ENCODE peak calls at places on chromosomes 2 and 18, in eight cellular contexts. Q is fibroblast of villous mesenchyme, D is mesothelial cell of epicardium, J is foreskin fibroblast, A is AG04450, I is endothelial cell of umbilical vein, M is WERI-Rb-1, F is stomach. R is an unnamed sample.

GRCh38 chr2:59413751-59414570 is 1139.5 kb downstream of the BCL11A start:
- DNase-seq in A (no peak), J (no peak), M (no peak), Q (no peak), D (no peak), F (no peak), I (no peak), R (no peak)

GRCh38 chr2:83844490-83844889 is 614.6 kb downstream of the SUCLG1 start:
- DNase-seq in F (no peak), I (no peak), J (no peak), D (no peak), Q (no peak), M (no peak), A (no peak), R (no peak)

GRCh38 chr2:120957905-120958304 is 222.2 kb downstream of the GLI2 start:
- DNase-seq in F (peak), Q (no peak), D (no peak), A (no peak), M (no peak), J (no peak), I (no peak), R (no peak)

GRCh38 chr2:187541086-187542085 is 12.8 kb downstream of the TFPI start:
- DNase-seq in D (no peak), Q (peak), A (peak), J (peak), I (peak), F (no peak), M (no peak), R (no peak)

GRCh38 chr2:203340791-203341487 is 12.7 kb downstream of the ABI2 start:
- DNase-seq in Q (peak), A (no peak), D (no peak), J (peak), F (no peak), I (peak), M (no peak), R (no peak)

GRCh38 chr2:206062724-206063123 is 23.2 kb downstream of the INO80D start:
- DNase-seq in J (no peak), I (no peak), F (no peak), D (no peak), A (no peak), M (no peak), Q (no peak), R (no peak)

GRCh38 chr2:98615481-98615880 is 7.1 kb downstream of the UNC50 start:
- DNase-seq in F (no peak), D (no peak), J (no peak), I (no peak), Q (no peak), M (no peak), A (no peak), R (no peak)

GRCh38 chr18:34789768-34790344 is 79.8 kb downstream of the DTNA start:
- DNase-seq in I (no peak), D (no peak), A (no peak), M (no peak), Q (no peak), F (no peak), J (peak), R (no peak)

GRCh38 chr2:106886916-106887758 is 1.2 kb upstream of the ST6GAL2 start:
- DNase-seq in M (no peak), D (peak), Q (peak), A (no peak), F (peak), J (peak), I (no peak), R (no peak)

GRCh38 chr18:48723016-48723415 is 184.2 kb downstream of the CTIF start:
- DNase-seq in A (no peak), F (no peak), J (no peak), Q (no peak), M (no peak), I (no peak), D (no peak), R (no peak)

GRCh38 chr2:205627085-205627484 is 55.2 kb upstream of the NRP2 start:
- DNase-seq in Q (no peak), I (no peak), J (no peak), A (no peak), D (no peak), F (no peak), M (no peak), R (no peak)

GRCh38 chr2:28350791-28351285 is 41.8 kb upstream of the FOSL2 start:
- DNase-seq in M (no peak), J (no peak), D (no peak), A (no peak), Q (no peak), I (no peak), F (no peak), R (no peak)

GRCh38 chr2:133421516-133422324 is 146.5 kb downstream of the NCKAP5 start:
- DNase-seq in I (no peak), A (peak), J (no peak), M (peak), D (no peak), Q (no peak), F (no peak), R (no peak)

GRCh38 chr2:43193996-43194869 is 32.2 kb downstream of the ZFP36L2 start:
- DNase-seq in J (no peak), A (no peak), D (no peak), M (peak), Q (no peak), F (peak), I (no peak), R (no peak)

GRCh38 chr2:17658251-17658843 is 95.3 kb downstream of the SMC6 start:
- DNase-seq in D (no peak), M (no peak), F (no peak), A (no peak), J (peak), I (no peak), Q (peak), R (no peak)

GRCh38 chr2:140861666-140862065 is 1269.2 kb downstream of the LRP1B start:
- DNase-seq in F (no peak), J (no peak), D (no peak), M (no peak), I (no peak), Q (no peak), A (no peak), R (no peak)

GRCh38 chr2:41598161-41598894 is 449.5 kb upstream of the PKDCC start:
- DNase-seq in I (peak), Q (peak), J (peak), A (no peak), D (no peak), F (no peak), M (no peak), R (no peak)

GRCh38 chr2:168538133-168538532 is 82.1 kb downstream of the CERS6 start:
- DNase-seq in Q (no peak), I (no peak), D (no peak), F (no peak), M (no peak), J (no peak), A (no peak), R (no peak)

GRCh38 chr18:10805587-10806088 is 279.8 kb downstream of the NAPG start:
- DNase-seq in F (no peak), I (no peak), D (no peak), A (no peak), J (no peak), M (no peak), Q (no peak), R (no peak)

GRCh38 chr2:42010743-42011298 is 37.0 kb upstream of the PKDCC start:
- DNase-seq in F (no peak), D (no peak), M (no peak), A (peak), Q (peak), J (peak), I (no peak), R (no peak)

GRCh38 chr2:207064128-207064694 is 101.5 kb downstream of the KLF7 start:
- DNase-seq in Q (no peak), J (no peak), F (no peak), I (peak), M (no peak), A (no peak), D (no peak), R (no peak)

GRCh38 chr2:89833780-89834117 is 1142.3 kb downstream of the RPIA start:
- DNase-seq in I (peak), F (no peak), M (no peak), J (peak), D (no peak), A (no peak), Q (peak), R (no peak)

DNA sequence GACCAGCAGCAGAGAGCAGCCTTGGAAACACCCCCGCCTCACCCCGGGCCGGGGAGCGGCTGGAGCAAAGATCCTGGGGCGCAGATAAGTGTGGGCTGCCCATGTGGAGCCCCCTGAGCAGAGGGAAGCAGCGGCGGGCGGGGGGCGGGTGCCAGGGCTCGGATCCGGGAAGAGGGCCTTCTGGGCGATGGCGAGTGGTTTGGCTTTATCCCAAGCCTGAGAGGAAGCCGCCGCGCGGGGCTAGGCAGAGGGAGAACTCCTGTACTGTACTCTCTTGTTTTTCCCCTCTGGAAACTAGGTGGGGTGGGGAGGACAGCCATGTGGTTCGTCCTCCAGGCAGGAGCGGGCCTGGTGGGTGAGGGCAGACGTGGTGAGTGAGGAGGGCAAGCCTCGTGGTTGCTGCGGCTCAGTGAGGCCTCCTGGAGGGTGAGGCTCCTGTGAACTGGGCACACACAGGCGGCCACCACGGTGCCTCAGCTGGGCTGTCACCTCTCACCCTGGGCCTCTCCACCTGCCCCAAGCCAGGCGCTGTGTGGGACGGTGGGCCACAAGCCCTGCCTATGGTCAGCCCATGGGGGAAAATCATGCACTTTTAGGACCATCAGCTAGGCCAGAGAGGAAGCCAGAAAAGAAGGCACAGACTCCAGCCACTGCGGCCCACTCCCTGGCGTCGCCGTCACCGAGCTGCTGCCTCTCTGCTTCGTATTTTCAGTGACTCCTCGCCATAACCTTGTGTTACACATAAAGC is 28.3 kb upstream of the HS6ST1 start:
- DNase-seq in F (no peak), M (no peak), D (no peak), J (no peak), Q (no peak), I (no peak), A (no peak), R (no peak)
- TF ChIP-seq CTCF in F (no peak), M (no peak), D (no peak), J (no peak), Q (no peak), I (no peak), A (no peak), R (no peak)

GRCh38 chr2:238713234-238713832 is 134.6 kb upstream of the TWIST2 start:
- DNase-seq in Q (no peak), J (no peak), D (no peak), F (no peak), I (no peak), A (no peak), M (no peak), R (no peak)

GRCh38 chr2:238716171-238716570 is 131.7 kb upstream of the TWIST2 start:
- DNase-seq in J (no peak), A (no peak), F (no peak), Q (no peak), M (no peak), I (no peak), D (no peak), R (no peak)

GRCh38 chr2:238712011-238712410 is 135.9 kb upstream of the TWIST2 start:
- DNase-seq in J (no peak), D (no peak), Q (no peak), I (no peak), M (no peak), A (no peak), F (no peak), R (no peak)

GRCh38 chr2:238716585-238716984 is 131.3 kb upstream of the TWIST2 start:
- DNase-seq in M (no peak), J (no peak), D (no peak), I (no peak), F (no peak), Q (no peak), A (no peak), R (no peak)

DNA sequence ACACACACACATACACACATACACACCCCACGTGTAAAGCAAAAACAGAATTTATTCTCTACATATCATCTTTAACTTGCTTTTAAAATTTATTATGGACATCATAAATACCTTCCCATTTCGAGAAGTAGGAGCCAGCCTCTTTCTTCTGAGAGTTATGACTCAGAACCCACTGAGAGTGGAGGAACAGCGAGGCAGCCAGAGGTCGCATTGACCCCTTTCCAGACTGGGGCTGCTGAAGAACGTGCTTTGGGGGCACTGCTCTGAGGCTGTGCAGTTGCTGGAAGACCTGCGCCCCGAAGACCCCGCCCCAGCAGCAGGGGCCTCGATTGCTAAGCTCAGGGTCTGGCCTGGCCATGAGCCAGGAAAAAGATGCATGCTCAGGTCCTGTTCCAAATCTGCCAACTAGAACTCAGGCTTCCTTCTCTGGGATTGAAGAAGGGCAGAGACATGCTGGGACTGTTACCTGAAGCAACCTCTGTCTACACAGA is 133.8 kb upstream of the TWIST2 start:
- DNase-seq in Q (peak), I (no peak), M (no peak), J (peak), A (no peak), F (no peak), D (no peak), R (no peak)
- TF ChIP-seq CTCF in Q (no peak), I (no peak), M (no peak), J (no peak), A (no peak), F (no peak), D (no peak), R (no peak)

DNA sequence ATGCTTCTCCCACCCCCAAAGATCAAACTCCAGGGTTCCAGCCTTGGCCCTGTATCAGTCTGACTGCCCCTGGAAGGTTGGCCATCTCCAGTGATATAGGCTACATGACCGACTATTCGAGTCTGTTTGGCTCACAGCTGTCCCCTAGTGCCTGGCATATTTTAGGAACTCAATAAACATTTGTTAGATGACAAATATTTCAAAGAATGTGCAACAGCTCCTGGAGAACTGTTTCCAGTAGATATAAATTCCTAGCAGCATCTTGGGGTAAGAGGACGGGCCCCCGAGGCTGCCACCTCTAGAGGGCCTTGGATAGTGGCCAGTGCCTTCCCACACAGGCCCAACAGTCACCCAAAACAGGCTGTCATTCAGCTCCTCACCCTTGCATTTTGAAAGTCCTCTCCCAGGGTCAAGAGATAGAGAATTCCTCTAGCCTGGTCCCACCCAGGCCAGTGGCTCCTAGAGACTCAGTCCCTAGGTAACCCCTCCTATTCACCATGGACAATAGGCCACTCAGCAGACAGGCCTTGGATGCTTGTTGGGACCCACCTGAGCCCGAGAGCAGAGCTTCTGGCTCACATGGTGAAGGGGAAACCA is 45.1 kb upstream of the ATP6V1B1 start:
- DNase-seq in J (peak), D (no peak), M (no peak), A (no peak), F (peak), Q (no peak), I (no peak), R (no peak)
- TF ChIP-seq CTCF in J (no peak), D (no peak), M (no peak), A (no peak), F (no peak), Q (no peak), I (no peak), R (no peak)

GRCh38 chr18:13831864-13832508 is 8.0 kb downstream of the MC5R start:
- DNase-seq in D (no peak), M (no peak), F (peak), I (no peak), J (no peak), A (no peak), Q (no peak), R (no peak)
- TF ChIP-seq CTCF in D (peak), M (peak), F (no peak), I (no peak), J (no peak), A (no peak), Q (no peak), R (no peak)

R was measured in CD4-positive, alpha-beta T cell.